ENCODE peak calls at places on chromosomes 1 and 21, in five cellular contexts. Z, U, C, Q and Y are unnamed samples.
A peak's percentile ranks its signal among the peaks of the same experiment; 100 is the strongest.

GRCh38 chr1:170290971-170291370 is 145.2 kb downstream of the NTMT2 start:
- DNase-seq in Z (no peak), U (no peak), C (no peak), Q (no peak), Y (no peak)

GRCh38 chr1:220905650-220906560 is 26.7 kb downstream of the HLX start:
- DNase-seq in Z (no peak), U (no peak), C (peak; percentile 29), Q (no peak), Y (no peak)

GRCh38 chr1:41827991-41828570 is 90.6 kb downstream of the HIVEP3 start:
- DNase-seq in Z (no peak), U (no peak), C (no peak), Q (no peak), Y (no peak)

GRCh38 chr1:202562443-202563060 is 147.7 kb downstream of the SYT2 start:
- DNase-seq in Z (no peak), U (no peak), C (no peak), Q (no peak), Y (no peak)

GRCh38 chr1:112995890-112996289 is 39.9 kb upstream of the SLC16A1 start:
- DNase-seq in Z (no peak), U (no peak), C (no peak), Q (no peak), Y (no peak)

GRCh38 chr1:117026361-117026760 is 24.8 kb downstream of the CD101 start:
- DNase-seq in Z (no peak), U (no peak), C (no peak), Q (no peak), Y (no peak)

GRCh38 chr1:244180256-244180655 is 129.2 kb downstream of the ZBTB18 start:
- DNase-seq in Z (no peak), U (no peak), C (no peak), Q (no peak), Y (no peak)

GRCh38 chr1:112743174-112744018 is 28.3 kb upstream of the PPM1J start:
- DNase-seq in Z (no peak), U (no peak), C (no peak), Q (peak; percentile 38), Y (peak; percentile 86)

GRCh38 chr1:15099441-15100137 is 54.0 kb upstream of the TMEM51 start:
- DNase-seq in Z (no peak), U (no peak), C (no peak), Q (no peak), Y (no peak)

GRCh38 chr1:38014724-38015424 is 2.3 kb downstream of the UTP11 start:
- DNase-seq in Z (no peak), U (no peak), C (no peak), Q (no peak), Y (no peak)

GRCh38 chr21:37072239-37072987 is 458 bp downstream of the PIGP start:
- DNase-seq in Z (peak; percentile 77), U (no peak), C (no peak), Q (no peak), Y (peak; percentile 80)

GRCh38 chr1:226029093-226029496 is 30.0 kb upstream of the SDE2 start:
- DNase-seq in Z (no peak), U (no peak), C (no peak), Q (no peak), Y (no peak)

GRCh38 chr1:203649551-203650011 is 22.9 kb downstream of the ATP2B4 start:
- DNase-seq in Z (no peak), U (no peak), C (no peak), Q (no peak), Y (no peak)

GRCh38 chr1:161706483-161707347 is at the start of gene FCRLA:
- DNase-seq in Z (no peak), U (no peak), C (peak; percentile 16), Q (no peak), Y (no peak)

GRCh38 chr1:78333426-78334012 is 157.3 kb upstream of the PTGFR start:
- DNase-seq in Z (no peak), U (no peak), C (peak; percentile 33), Q (peak; percentile 22), Y (no peak)

GRCh38 chr1:11080931-11081330 is 18.7 kb downstream of the EXOSC10 start:
- DNase-seq in Z (no peak), U (no peak), C (no peak), Q (no peak), Y (no peak)

GRCh38 chr1:194705123-194705522 is 1518.7 kb upstream of the B3GALT2 start:
- DNase-seq in Z (no peak), U (no peak), C (no peak), Q (no peak), Y (no peak)

GRCh38 chr1:43537423-43538142 is 6.9 kb downstream of the PTPRF start:
- DNase-seq in Z (no peak), U (no peak), C (no peak), Q (no peak), Y (peak; percentile 46)

GRCh38 chr1:167522246-167522645 is 3.9 kb upstream of the CD247 start:
- DNase-seq in Z (no peak), U (no peak), C (no peak), Q (no peak), Y (no peak)

GRCh38 chr1:98046031-98046641 is 125.3 kb upstream of the DPYD start:
- DNase-seq in Z (no peak), U (no peak), C (peak; percentile 63), Q (peak; percentile 44), Y (peak; percentile 35)

GRCh38 chr1:192984058-192984457 is 75.1 kb downstream of the UCHL5 start:
- DNase-seq in Z (no peak), U (no peak), C (no peak), Q (no peak), Y (no peak)

GRCh38 chr1:22789356-22789994 is 78.8 kb downstream of the EPHB2 start:
- DNase-seq in Z (no peak), U (no peak), C (no peak), Q (no peak), Y (no peak)

GRCh38 chr1:60573726-60574409 is 500.3 kb upstream of the C1orf87 start:
- DNase-seq in Z (no peak), U (no peak), C (peak; percentile 25), Q (peak; percentile 78), Y (no peak)

GRCh38 chr1:185693654-185694053 is 40.5 kb upstream of the HMCN1 start:
- DNase-seq in Z (no peak), U (no peak), C (no peak), Q (no peak), Y (no peak)

GRCh38 chr21:29318354-29318753 is 19.6 kb downstream of the BACH1 start:
- DNase-seq in Z (no peak), U (no peak), C (no peak), Q (no peak), Y (no peak)

GRCh38 chr1:183544598-183545297 is 45.5 kb downstream of the NCF2 start:
- DNase-seq in Z (no peak), U (no peak), C (no peak), Q (peak; percentile 30), Y (no peak)

GRCh38 chr1:110548381-110548780 is 29.4 kb upstream of the KCNA10 start:
- DNase-seq in Z (no peak), U (no peak), C (peak; percentile 37), Q (peak; percentile 65), Y (peak; percentile 59)

GRCh38 chr1:101314244-101314643 is 77.4 kb downstream of the S1PR1 start:
- DNase-seq in Z (no peak), U (no peak), C (no peak), Q (peak; percentile 9), Y (no peak)

GRCh38 chr1:2216767-2217058 is 11.4 kb upstream of the SKI start:
- DNase-seq in Z (no peak), U (no peak), C (no peak), Q (no peak), Y (no peak)

GRCh38 chr1:214569357-214570004 is 18.1 kb upstream of the PTPN14 start:
- DNase-seq in Z (no peak), U (no peak), C (no peak), Q (no peak), Y (no peak)